ENCODE peak calls at places on chromosomes 7 and 10, in five cellular contexts. O, E, Z, D and X are unnamed samples.

GRCh38 chr7:127973797-127974196 is 57.4 kb downstream of the LRRC4 start:
- DNase-seq in O (no peak), E (no peak), Z (no peak), D (no peak), X (no peak)

GRCh38 chr7:34759477-34760125 is 101.6 kb downstream of the NPSR1 start:
- DNase-seq in O (peak), E (no peak), Z (peak), D (peak), X (no peak)

GRCh38 chr7:54664235-54665228 is 94.5 kb downstream of the SEC61G start:
- DNase-seq in O (peak), E (peak), Z (no peak), D (peak), X (peak)

GRCh38 chr7:19899517-19899916 is 126.1 kb upstream of the TMEM196 start:
- DNase-seq in O (peak), E (no peak), Z (peak), D (no peak), X (no peak)

GRCh38 chr7:24757799-24758275 is 573 bp upstream of the GSDME start:
- DNase-seq in O (peak), E (no peak), Z (peak), D (peak), X (no peak)

GRCh38 chr10:132469197-132469942 is 68.2 kb upstream of the INPP5A start:
- DNase-seq in O (no peak), E (no peak), Z (no peak), D (no peak), X (no peak)

GRCh38 chr7:20343954-20344353 is 13.3 kb downstream of the ITGB8 start:
- DNase-seq in O (no peak), E (no peak), Z (no peak), D (no peak), X (no peak)

GRCh38 chr10:77117501-77117900 is 520.1 kb downstream of the KCNMA1 start:
- DNase-seq in O (no peak), E (no peak), Z (no peak), D (no peak), X (no peak)

GRCh38 chr10:113278664-113279063 is 274.2 kb upstream of the HABP2 start:
- DNase-seq in O (no peak), E (no peak), Z (no peak), D (no peak), X (no peak)

GRCh38 chr7:134255814-134256213 is 60.9 kb downstream of the SLC35B4 start:
- DNase-seq in O (no peak), E (no peak), Z (no peak), D (no peak), X (no peak)

GRCh38 chr7:114653391-114654088 is 238.9 kb downstream of the FOXP2 start:
- DNase-seq in O (no peak), E (no peak), Z (no peak), D (no peak), X (no peak)

GRCh38 chr10:43688348-43688892 is 39.7 kb upstream of the ZNF32 start:
- DNase-seq in O (no peak), E (no peak), Z (no peak), D (no peak), X (no peak)

GRCh38 chr10:110993024-110993693 is 73.8 kb downstream of the SHOC2 start:
- DNase-seq in O (peak), E (no peak), Z (peak), D (no peak), X (no peak)